ENCODE peak calls at places on chromosomes 5 and 9, in four cellular contexts. O, U, J and E are unnamed samples.

GRCh38 chr9:71819115-71819739 is 50.9 kb upstream of the CEMIP2 start:
- DNase-seq in O (peak; percentile 21), U (peak; percentile 26), J (no peak), E (peak; percentile 45)

GRCh38 chr9:131610231-131610761 is 65.0 kb downstream of the PRRT1B start:
- DNase-seq in O (no peak), U (peak; percentile 44), J (no peak), E (no peak)

GRCh38 chr5:175015028-175015427 is 290.6 kb downstream of the MSX2 start:
- DNase-seq in O (peak; percentile 29), U (no peak), J (no peak), E (no peak)

GRCh38 chr5:137071941-137072340 is 427.2 kb downstream of the SPOCK1 start:
- DNase-seq in O (no peak), U (no peak), J (no peak), E (no peak)

GRCh38 chr5:94308442-94308841 is 310.0 kb downstream of the KIAA0825 start:
- DNase-seq in O (no peak), U (no peak), J (no peak), E (no peak)

GRCh38 chr5:68239485-68239884 is 23.9 kb downstream of the PIK3R1 start:
- DNase-seq in O (no peak), U (peak; percentile 70), J (peak; percentile 91), E (peak; percentile 63)

GRCh38 chr5:168120416-168121137 is 170.9 kb upstream of the WWC1 start:
- DNase-seq in O (no peak), U (no peak), J (no peak), E (no peak)

GRCh38 chr5:154364845-154365244 is 81.0 kb upstream of the SAP30L start:
- DNase-seq in O (no peak), U (no peak), J (no peak), E (no peak)

GRCh38 chr5:132258102-132259060 is 885 bp downstream of the PDLIM4 start:
- DNase-seq in O (no peak), U (peak; percentile 69), J (peak; percentile 84), E (no peak)

GRCh38 chr5:124621279-124621678 is 125.2 kb downstream of the ZNF608 start:
- DNase-seq in O (no peak), U (no peak), J (no peak), E (no peak)

GRCh38 chr5:124617787-124618186 is 128.7 kb downstream of the ZNF608 start:
- DNase-seq in O (no peak), U (no peak), J (no peak), E (no peak)

GRCh38 chr5:124623265-124623664 is 123.2 kb downstream of the ZNF608 start:
- DNase-seq in O (no peak), U (no peak), J (no peak), E (no peak)

GRCh38 chr5:124619121-124619520 is 127.3 kb downstream of the ZNF608 start:
- DNase-seq in O (no peak), U (no peak), J (no peak), E (no peak)

GRCh38 chr5:124620743-124621142 is 125.7 kb downstream of the ZNF608 start:
- DNase-seq in O (no peak), U (no peak), J (no peak), E (no peak)
- H3K27ac ChIP-seq in O (no peak overlapping the region), U (no peak overlapping the region), J (no peak overlapping the region), E (no peak overlapping the region)

GRCh38 chr5:107218457-107219193 is 452.1 kb downstream of the EFNA5 start:
- DNase-seq in O (no peak), U (no peak), J (no peak), E (no peak)

GRCh38 chr5:107215581-107215980 is 455.2 kb downstream of the EFNA5 start:
- DNase-seq in O (no peak), U (no peak), J (no peak), E (no peak)

GRCh38 chr5:107219993-107220392 is 450.7 kb downstream of the EFNA5 start:
- DNase-seq in O (no peak), U (no peak), J (no peak), E (no peak)

GRCh38 chr5:107216587-107216986 is 454.1 kb downstream of the EFNA5 start:
- DNase-seq in O (no peak), U (no peak), J (no peak), E (no peak)

GRCh38 chr5:107217721-107218130 is 453.0 kb downstream of the EFNA5 start:
- DNase-seq in O (no peak), U (no peak), J (no peak), E (no peak)
- TF ChIP-seq EP300 in O (no peak), U (no peak), J (peak; percentile 44), E (peak; percentile 32)

GRCh38 chr9:116482740-116483139 is 204.4 kb upstream of the TRIM32 start:
- DNase-seq in O (no peak), U (peak; percentile 31), J (no peak), E (no peak)
- H3K27ac ChIP-seq in O (no peak overlapping the region), U (no peak overlapping the region), J (no peak overlapping the region), E (no peak overlapping the region)

DNA sequence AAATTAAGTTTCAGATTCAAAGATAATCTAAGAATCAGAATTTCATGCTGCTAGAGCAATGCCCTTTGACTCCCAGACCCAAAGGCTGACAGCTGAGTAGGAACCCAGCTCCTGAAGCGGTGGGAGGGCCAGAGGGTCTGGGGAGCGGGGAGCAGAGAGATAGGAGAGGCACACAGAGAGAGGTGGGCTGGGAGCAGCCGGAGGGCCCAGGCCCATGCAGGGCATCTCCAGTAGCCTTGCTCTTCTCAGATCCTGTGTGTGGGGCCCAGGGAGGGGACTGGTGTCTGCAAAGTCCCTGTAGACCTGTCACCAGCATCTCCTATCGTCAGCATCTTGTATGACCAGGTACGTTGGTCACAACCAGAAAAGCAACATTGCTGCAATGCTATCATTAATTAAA is 75.3 kb upstream of the OLFM1 start:
- DNase-seq in O (no peak), U (no peak), J (no peak), E (no peak)
- TF ChIP-seq EP300 in O (no peak), U (no peak), J (no peak), E (no peak)